ENCODE peak calls at places on chromosomes 6 and 20, in ten cellular contexts. H is esophagus muscularis mucosa, U is GM12878, J is stomach, D is K562, T is A549, Y is suprapubic skin, F is tibial nerve, S is H1, K is sigmoid colon. O is an unnamed sample.

GRCh38 chr20:54084727-54085368 is 14.5 kb upstream of the BCAS1 start:
- DNase-seq in H (no peak), U (no peak), J (peak; percentile 70), D (no peak), T (no peak), Y (no peak), F (no peak), S (no peak), K (no peak), O (no peak)

GRCh38 chr6:82785206-82785605 is 280.4 kb downstream of the UBE3D start:
- DNase-seq in H (no peak), U (no peak), J (no peak), D (no peak), T (no peak), Y (no peak), F (no peak), S (no peak), K (no peak), O (no peak)

GRCh38 chr20:55584307-55584706 is 421.0 kb downstream of the CBLN4 start:
- DNase-seq in H (no peak), U (no peak), J (no peak), D (no peak), T (no peak), Y (no peak), F (no peak), S (no peak), K (no peak), O (no peak)

GRCh38 chr20:17747431-17747846 is 47.7 kb downstream of the BANF2 start:
- DNase-seq in H (no peak), U (no peak), J (peak; percentile 33), D (no peak), T (peak; percentile 60), Y (no peak), F (no peak), S (no peak), K (no peak), O (no peak)

GRCh38 chr20:47456952-47457724 is 44.5 kb upstream of the NCOA3 start:
- DNase-seq in H (no peak), U (no peak), J (no peak), D (no peak), T (peak; percentile 79), Y (no peak), F (no peak), S (no peak), K (no peak), O (no peak)

GRCh38 chr6:75109757-75110156 is 96.1 kb downstream of the COL12A1 start:
- DNase-seq in H (no peak), U (no peak), J (no peak), D (no peak), T (no peak), Y (no peak), F (no peak), S (no peak), K (no peak), O (no peak)

GRCh38 chr20:4626228-4626627 is 95.5 kb upstream of the PRND start:
- DNase-seq in H (no peak), U (peak; percentile 21), J (no peak), D (no peak), T (no peak), Y (no peak), F (no peak), S (no peak), K (no peak), O (no peak)

GRCh38 chr20:34316191-34316814 is 13.1 kb upstream of the AHCY start:
- DNase-seq in H (no peak), U (no peak), J (no peak), D (no peak), T (no peak), Y (no peak), F (no peak), S (no peak), K (no peak), O (no peak)

GRCh38 chr6:13384966-13385365 is 56.6 kb upstream of the TBC1D7 start:
- DNase-seq in H (no peak), U (no peak), J (no peak), D (no peak), T (no peak), Y (peak; percentile 12), F (no peak), S (no peak), K (no peak), O (no peak)

GRCh38 chr6:12587096-12587495 is 129.5 kb upstream of the PHACTR1 start:
- DNase-seq in H (no peak), U (no peak), J (no peak), D (no peak), T (no peak), Y (no peak), F (no peak), S (no peak), K (no peak), O (no peak)

GRCh38 chr6:55980627-55981211 is 105.3 kb upstream of the BMP5 start:
- DNase-seq in H (no peak), U (no peak), J (no peak), D (no peak), T (peak; percentile 4), Y (no peak), F (no peak), S (no peak), K (no peak), O (no peak)

GRCh38 chr6:4665489-4666417 is 110.5 kb upstream of the CDYL start:
- DNase-seq in H (no peak), U (no peak), J (no peak), D (no peak), T (no peak), Y (no peak), F (no peak), S (no peak), K (no peak), O (no peak)

GRCh38 chr6:87944541-87944954 is 103.1 kb upstream of the SPACA1 start:
- DNase-seq in H (peak; percentile 90), U (no peak), J (peak; percentile 31), D (no peak), T (peak; percentile 5), Y (no peak), F (peak; percentile 21), S (no peak), K (no peak), O (no peak)

GRCh38 chr6:22363166-22363965 is 66.5 kb upstream of the PRL start:
- DNase-seq in H (no peak), U (no peak), J (no peak), D (no peak), T (no peak), Y (no peak), F (no peak), S (no peak), K (no peak), O (no peak)

GRCh38 chr6:161443868-161444267 is 170.0 kb upstream of the AGPAT4 start:
- DNase-seq in H (no peak), U (no peak), J (no peak), D (peak; percentile 24), T (no peak), Y (no peak), F (no peak), S (peak; percentile 31), K (no peak), O (no peak)

GRCh38 chr20:20009784-20010253 is 7.3 kb upstream of the NAA20 start:
- DNase-seq in H (no peak), U (no peak), J (no peak), D (no peak), T (no peak), Y (no peak), F (no peak), S (no peak), K (no peak), O (no peak)

GRCh38 chr6:30818426-30818841 is 65.9 kb upstream of the DDR1 start:
- DNase-seq in H (no peak), U (no peak), J (no peak), D (no peak), T (peak; percentile 18), Y (no peak), F (no peak), S (no peak), K (no peak), O (no peak)

GRCh38 chr6:23213651-23214050 is 644.3 kb downstream of the HDGFL1 start:
- DNase-seq in H (no peak), U (no peak), J (no peak), D (no peak), T (no peak), Y (no peak), F (no peak), S (no peak), K (no peak), O (no peak)

GRCh38 chr6:71420693-71421328 is 132.2 kb downstream of the OGFRL1 start:
- DNase-seq in H (peak; percentile 98), U (no peak), J (peak; percentile 95), D (no peak), T (peak; percentile 67), Y (peak; percentile 97), F (peak; percentile 90), S (peak; percentile 73), K (peak; percentile 99), O (peak; percentile 93)
- H3K4me3 ChIP-seq in H (peak overlapping the region; percentile 88), U (no peak overlapping the region), J (peak overlapping the region; percentile 99), D (no peak overlapping the region), T (peak overlapping the region; percentile 91), Y (peak overlapping the region; percentile 78), F (peak overlapping the region; percentile 84), S (peak overlapping the region; percentile 56), K (peak overlapping the region; percentile 90), O (peak overlapping the region; percentile 56)

GRCh38 chr6:122130026-122130348 is 269.5 kb upstream of the HSF2 start:
- DNase-seq in H (no peak), U (no peak), J (no peak), D (no peak), T (no peak), Y (no peak), F (no peak), S (no peak), K (no peak), O (no peak)
- TF ChIP-seq EP300 in H (no peak), U (no peak), J (no peak), D (no peak), T (no peak), Y (no peak), F (no peak), S (no peak), K (no peak), O (no peak)

DNA sequence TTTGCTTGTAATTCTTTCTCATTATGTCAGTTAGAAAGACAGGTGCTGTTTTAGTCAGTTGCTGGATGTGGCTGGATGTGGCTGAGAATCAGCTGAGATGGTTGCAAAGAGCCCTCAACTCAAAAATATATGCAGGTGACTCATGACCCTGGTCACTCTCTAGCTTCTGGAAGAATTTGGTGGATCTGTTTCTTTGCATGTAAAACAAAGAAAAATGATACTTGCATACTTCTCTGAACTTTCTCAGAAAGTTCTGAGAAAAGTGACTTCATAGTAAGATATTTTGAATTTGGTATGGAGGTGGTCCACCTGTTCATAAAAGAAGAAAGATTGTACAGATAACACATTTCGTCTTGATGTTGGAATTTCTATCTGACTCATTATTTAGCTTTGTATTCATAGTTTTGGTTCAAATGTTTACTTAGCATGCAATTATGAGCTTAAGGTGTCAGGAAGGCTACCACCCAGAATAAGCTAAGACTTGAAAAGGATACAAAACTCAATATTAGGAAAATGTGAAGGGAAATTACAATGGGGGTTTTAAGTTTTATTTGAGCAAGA is 163.2 kb upstream of the OLIG3 start:
- DNase-seq in H (no peak), U (no peak), J (no peak), D (no peak), T (no peak), Y (no peak), F (no peak), S (no peak), K (no peak), O (no peak)
- H3K4me3 ChIP-seq in H (no peak overlapping the region), U (no peak overlapping the region), J (no peak overlapping the region), D (no peak overlapping the region), T (no peak overlapping the region), Y (no peak overlapping the region), F (no peak overlapping the region), S (no peak overlapping the region), K (no peak overlapping the region), O (no peak overlapping the region)

GRCh38 chr6:102571236-102571908 is 1177.9 kb downstream of the GRIK2 start:
- DNase-seq in H (no peak), U (no peak), J (no peak), D (no peak), T (no peak), Y (no peak), F (no peak), S (no peak), K (no peak), O (no peak)
- TF ChIP-seq EP300 in H (no peak), U (no peak), J (no peak), D (no peak), T (no peak), Y (no peak), F (no peak), S (no peak), K (no peak), O (no peak)